ENCODE peak calls at places on chromosomes 6 and 20, in four cellular contexts. P is heart left ventricle, L is brain microvascular endothelial cell, U is upper lobe of left lung. A is an unnamed sample.
A peak's percentile ranks its signal among the peaks of the same experiment; 100 is the strongest.

GRCh38 chr20:40511478-40511877 is 177.6 kb downstream of the MAFB start:
- DNase-seq in L (peak; percentile 25), U (no peak), P (no peak), A (peak; percentile 22)

GRCh38 chr6:164227952-164228522 is 813.5 kb downstream of the QKI start:
- DNase-seq in P (no peak), U (no peak), L (no peak), A (no peak)

GRCh38 chr6:82415820-82416219 is 52.2 kb downstream of the TPBG start:
- DNase-seq in P (no peak), U (no peak), L (no peak), A (peak; percentile 21)

GRCh38 chr6:56693246-56693607 is 50.5 kb upstream of the DST start:
- DNase-seq in P (peak; percentile 91), U (peak; percentile 48), L (peak; percentile 79), A (peak; percentile 88)

GRCh38 chr6:44110966-44111365 is 16.3 kb downstream of the MRPL14 start:
- DNase-seq in U (no peak), L (no peak), P (no peak), A (no peak)

GRCh38 chr6:50049829-50050228 is at the start of gene DEFB112:
- DNase-seq in P (no peak), L (no peak), U (no peak), A (no peak)

GRCh38 chr6:36956111-36956820 is 1.7 kb downstream of the PI16 start:
- DNase-seq in L (no peak), P (no peak), U (peak; percentile 15), A (no peak)

GRCh38 chr20:40955326-40955725 is 73.3 kb upstream of the TOP1 start:
- DNase-seq in L (no peak), U (no peak), P (no peak), A (no peak)

GRCh38 chr6:147869869-147870268 is 361.4 kb downstream of the SAMD5 start:
- DNase-seq in U (no peak), L (no peak), P (no peak), A (no peak)

GRCh38 chr20:38828514-38829295 is 23.2 kb downstream of the PPP1R16B start:
- DNase-seq in L (no peak), U (no peak), P (no peak), A (no peak)

GRCh38 chr6:31791324-31792089 is 4.0 kb downstream of the VARS1 start:
- DNase-seq in L (peak; percentile 45), U (no peak), P (no peak), A (peak; percentile 54)

GRCh38 chr6:24385536-24386269 is 17.0 kb upstream of the MRS2 start:
- DNase-seq in U (no peak), P (no peak), L (no peak), A (no peak)

GRCh38 chr20:18973499-18974173 is 160.1 kb downstream of the SCP2D1 start:
- DNase-seq in U (no peak), L (no peak), P (no peak), A (no peak)

GRCh38 chr6:44869321-44869897 is 458.7 kb upstream of the RUNX2 start:
- DNase-seq in P (no peak), U (no peak), L (no peak), A (no peak)

GRCh38 chr20:25321991-25322390 is 68.6 kb downstream of the ABHD12 start:
- DNase-seq in L (no peak), P (no peak), U (no peak), A (no peak)

GRCh38 chr6:154319231-154319858 is 37.3 kb downstream of the IPCEF1 start:
- DNase-seq in U (no peak), P (no peak), L (peak; percentile 29), A (peak; percentile 58)

GRCh38 chr6:108581237-108581931 is 20.7 kb downstream of the FOXO3 start:
- DNase-seq in P (no peak), U (peak; percentile 58), L (no peak), A (peak; percentile 96)

GRCh38 chr20:57043091-57043490 is 223.3 kb downstream of the BMP7 start:
- DNase-seq in L (no peak), P (no peak), U (no peak), A (no peak)

GRCh38 chr20:14984768-14985622 is 647.6 kb upstream of the FLRT3 start:
- DNase-seq in U (peak; percentile 51), L (peak; percentile 10), P (no peak), A (no peak)

GRCh38 chr6:4125933-4126864 is 9.2 kb downstream of the ECI2 start:
- DNase-seq in U (no peak), L (peak; percentile 89), P (no peak), A (peak; percentile 93)
- TF ChIP-seq CTCF in U (no peak), L (peak; percentile 45), P (peak; percentile 27), A (peak; percentile 49)

DNA sequence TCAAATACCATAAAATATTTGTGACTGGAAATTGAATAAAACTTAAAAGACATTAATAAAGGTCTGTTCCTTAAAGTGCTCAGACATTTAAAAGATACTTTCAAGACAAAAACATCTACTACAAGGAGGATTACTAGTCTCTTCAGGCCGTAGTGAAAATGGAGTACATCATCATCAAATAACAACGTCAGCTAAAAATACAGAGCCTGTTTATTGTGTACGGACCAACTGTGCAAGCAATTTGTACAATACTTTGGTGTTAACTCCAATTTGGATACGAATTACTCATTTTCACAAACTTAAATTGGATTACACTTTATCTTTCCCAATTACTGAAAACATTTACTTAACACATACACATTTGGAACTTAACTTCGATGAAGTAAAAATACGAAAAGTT is 852 bp downstream of the CYP39A1 start:
- DNase-seq in L (no peak), P (no peak), U (no peak), A (no peak)
- H3K4me3 ChIP-seq in L (peak overlapping the region; percentile 78), P (peak overlapping the region; percentile 85), U (peak overlapping the region; percentile 89), A (no peak overlapping the region)

DNA sequence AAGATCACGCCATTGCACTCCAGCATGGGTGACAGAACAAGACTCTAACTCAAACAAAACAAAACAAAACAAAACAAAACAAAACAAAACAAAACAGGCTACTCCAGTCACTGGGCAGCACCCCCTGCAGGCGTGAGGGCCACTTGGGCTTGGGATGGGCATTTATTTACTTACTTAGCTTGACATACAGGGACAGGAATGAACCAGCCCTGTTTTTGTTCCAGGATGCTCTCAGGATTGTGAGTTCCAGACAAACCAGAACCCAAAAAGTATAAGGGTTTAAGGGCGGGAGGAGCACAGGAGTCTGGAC is 4.0 kb upstream of the PTPN1 start:
- DNase-seq in L (no peak), U (no peak), P (no peak), A (no peak)
- TF ChIP-seq CTCF in L (peak; percentile 44), U (no peak), P (no peak), A (peak; percentile 12)

GRCh38 chr6:107409942-107410341 is 49.4 kb downstream of the PDSS2 start:
- DNase-seq in L (no peak), P (no peak), U (no peak), A (no peak)
- H3K4me3 ChIP-seq in L (no peak overlapping the region), P (no peak overlapping the region), U (no peak overlapping the region), A (no peak overlapping the region)

DNA sequence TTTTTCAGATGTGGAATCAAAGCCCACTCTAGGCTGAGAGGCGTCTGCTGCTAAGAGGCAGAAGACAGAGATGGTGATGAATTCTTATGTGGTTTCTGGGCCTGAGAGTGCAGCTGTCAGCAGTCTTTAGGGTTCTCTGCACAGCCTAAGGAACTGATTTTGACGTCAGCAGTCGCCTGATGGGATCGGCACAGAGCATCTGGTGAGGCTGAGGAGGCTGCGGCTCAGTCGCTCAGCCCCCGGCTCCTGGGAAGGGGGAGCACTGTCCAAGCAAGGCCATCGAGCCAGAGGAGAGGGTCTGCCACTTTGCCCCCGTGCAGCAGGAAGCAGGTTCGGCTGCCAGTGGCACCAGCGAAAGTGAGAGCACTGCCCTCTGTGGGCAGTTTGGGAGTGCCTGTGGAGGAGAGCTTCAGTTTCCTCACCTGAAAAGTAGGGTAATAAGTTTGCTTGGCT is 92.5 kb downstream of the TCP11 start:
- DNase-seq in U (peak; percentile 50), P (no peak), L (no peak), A (peak; percentile 21)
- TF ChIP-seq CTCF in U (no peak), P (peak; percentile 40), L (peak; percentile 43), A (peak; percentile 11)

GRCh38 chr6:113805167-113805835 is 51.8 kb upstream of the MARCKS start:
- DNase-seq in U (no peak), L (no peak), P (no peak), A (no peak)
- H3K4me3 ChIP-seq in U (no peak overlapping the region), L (no peak overlapping the region), P (no peak overlapping the region), A (no peak overlapping the region)

DNA sequence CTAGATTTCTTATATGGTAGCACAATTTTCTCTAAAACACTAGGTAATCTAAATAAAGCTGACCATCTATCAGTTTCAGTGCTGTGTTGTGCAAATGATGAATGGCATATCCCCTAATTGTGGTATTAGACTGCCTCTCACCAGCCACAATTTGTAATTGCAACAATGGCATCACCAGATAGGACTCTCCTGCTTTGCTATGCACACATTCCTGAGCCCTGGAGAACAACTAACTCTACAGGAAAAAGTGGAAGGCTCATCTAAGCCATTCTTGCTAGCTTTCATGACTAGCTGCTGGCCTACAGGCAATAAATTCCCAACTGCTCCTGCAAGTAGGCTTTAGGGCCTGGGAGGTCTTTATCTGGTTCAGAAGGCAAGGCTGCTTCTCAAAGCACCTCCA is 974.1 kb downstream of the EYS start:
- DNase-seq in L (no peak), U (no peak), P (no peak), A (peak; percentile 71)
- TF ChIP-seq CTCF in L (peak; percentile 30), U (no peak), P (no peak), A (no peak)

GRCh38 chr6:88045521-88046136 is 2.0 kb upstream of the SPACA1 start:
- DNase-seq in U (no peak), L (no peak), P (no peak), A (no peak)

GRCh38 chr6:88048556-88048955 is 915 bp downstream of the SPACA1 start:
- DNase-seq in U (no peak), P (no peak), L (no peak), A (no peak)

GRCh38 chr6:88044530-88044929 is 3.1 kb upstream of the SPACA1 start:
- DNase-seq in P (no peak), L (no peak), U (no peak), A (no peak)

GRCh38 chr6:88050140-88050818 is 2.6 kb downstream of the SPACA1 start:
- DNase-seq in L (no peak), P (no peak), U (no peak), A (no peak)

GRCh38 chr6:88047510-88048150 is at the start of gene SPACA1:
- DNase-seq in P (no peak), U (no peak), L (no peak), A (no peak)
- H3K4me3 ChIP-seq in P (no peak within 1 kb of the TSS), U (no peak within 1 kb of the TSS), L (no peak within 1 kb of the TSS), A (no peak within 1 kb of the TSS)

A was measured in cardiac fibroblast.